ENCODE peak calls at places on chromosomes 2 and 18, in eight cellular contexts. I is Calu3; J is B cell; O is H7; D is mucosa of gallbladder; N is CD4-positive, alpha-beta memory T cell; P is heart left ventricle; Q is activated B cell treated with CpG ODN at 0.5 μM for 24 hours. U is an unnamed sample.

GRCh38 chr18:22509423-22509822 is 91.7 kb upstream of the CTAGE1 start:
- DNase-seq in J (no peak), P (no peak), O (no peak), N (no peak), Q (no peak), I (no peak), D (no peak), U (no peak)

GRCh38 chr2:46181306-46181705 is 115.9 kb upstream of the EPAS1 start:
- DNase-seq in N (no peak), J (no peak), Q (no peak), O (no peak), D (no peak), P (no peak), I (no peak), U (no peak)

GRCh38 chr2:7825591-7826312 is 856.1 kb upstream of the ID2 start:
- DNase-seq in O (no peak), J (no peak), I (peak), P (no peak), Q (no peak), N (no peak), D (no peak), U (no peak)

GRCh38 chr2:238467772-238468171 is 41.0 kb downstream of the ASB1 start:
- DNase-seq in D (no peak), J (no peak), O (no peak), Q (no peak), P (no peak), I (no peak), N (no peak), U (no peak)

GRCh38 chr2:109604597-109604996 is 9.2 kb downstream of the SEPTIN10 start:
- DNase-seq in Q (no peak), I (peak), J (no peak), O (no peak), N (no peak), P (peak), D (no peak), U (no peak)

GRCh38 chr2:108316194-108316880 is 27.6 kb downstream of the SULT1C2 start:
- DNase-seq in D (no peak), N (no peak), I (no peak), O (peak), Q (no peak), J (no peak), P (no peak), U (no peak)

GRCh38 chr18:31857516-31858106 is 85.3 kb downstream of the TRAPPC8 start:
- DNase-seq in I (no peak), D (no peak), N (no peak), Q (no peak), O (no peak), J (no peak), P (no peak), U (no peak)

GRCh38 chr2:75074708-75075107 is 116.3 kb downstream of the POLE4 start:
- DNase-seq in O (no peak), J (no peak), N (no peak), P (no peak), D (no peak), Q (no peak), I (no peak), U (no peak)

GRCh38 chr2:206092297-206092696 is 6.3 kb upstream of the INO80D start:
- DNase-seq in Q (no peak), O (no peak), J (no peak), P (no peak), I (no peak), N (no peak), D (no peak), U (no peak)

GRCh38 chr2:101478561-101479001 is 3.7 kb upstream of the RFX8 start:
- DNase-seq in Q (no peak), I (no peak), J (no peak), O (no peak), N (no peak), D (no peak), P (no peak), U (no peak)

GRCh38 chr18:72544092-72544886 is at the start of gene CBLN2:
- DNase-seq in I (peak), Q (peak), J (no peak), D (peak), O (peak), N (no peak), P (no peak), U (no peak)

GRCh38 chr2:64327510-64328414 is 126.2 kb upstream of the LGALSL start:
- DNase-seq in Q (peak), N (peak), I (peak), P (peak), J (peak), O (peak), D (peak), U (no peak)

GRCh38 chr2:226985227-226985946 is 149.5 kb downstream of the RHBDD1 start:
- DNase-seq in P (no peak), I (peak), O (peak), D (peak), Q (no peak), J (no peak), N (peak), U (no peak)

GRCh38 chr2:9358846-9359245 is 64.5 kb downstream of the ITGB1BP1 start:
- DNase-seq in D (no peak), Q (no peak), P (no peak), J (no peak), N (no peak), I (no peak), O (no peak), U (no peak)

GRCh38 chr2:241940329-241940728 is 70.8 kb downstream of the RTP5 start:
- DNase-seq in O (peak), J (no peak), P (no peak), I (no peak), Q (no peak), N (no peak), D (no peak), U (no peak)

GRCh38 chr18:6294119-6294784 is 120.5 kb downstream of the L3MBTL4 start:
- DNase-seq in Q (no peak), P (no peak), I (no peak), O (no peak), D (no peak), N (no peak), J (no peak), U (no peak)

GRCh38 chr18:38198956-38199355 is 633.4 kb upstream of the CELF4 start:
- DNase-seq in P (no peak), I (no peak), Q (no peak), O (peak), J (no peak), D (no peak), N (no peak), U (no peak)

GRCh38 chr18:48342588-48342987 is 66.6 kb downstream of the ZBTB7C start:
- DNase-seq in D (no peak), P (no peak), Q (no peak), N (no peak), I (no peak), J (no peak), O (no peak), U (no peak)

GRCh38 chr2:7601990-7602389 is 684.8 kb downstream of the RNF144A start:
- DNase-seq in J (no peak), Q (no peak), P (no peak), N (no peak), D (no peak), O (no peak), I (no peak), U (no peak)

GRCh38 chr2:229738024-229738625 is 23.8 kb upstream of the DNER start:
- DNase-seq in P (no peak), J (no peak), Q (no peak), N (no peak), D (no peak), O (no peak), I (no peak), U (no peak)

GRCh38 chr2:19675003-19675629 is 226.7 kb downstream of the TTC32 start:
- DNase-seq in P (no peak), D (no peak), J (no peak), O (no peak), Q (no peak), N (no peak), I (no peak), U (no peak)

GRCh38 chr2:133760366-133760765 is 192.1 kb upstream of the NCKAP5 start:
- DNase-seq in N (no peak), D (no peak), I (no peak), J (no peak), Q (no peak), O (no peak), P (no peak), U (no peak)

GRCh38 chr2:182372661-182373060 is 54.2 kb downstream of the PDE1A start:
- DNase-seq in J (no peak), N (no peak), D (peak), P (peak), Q (no peak), O (no peak), I (peak), U (no peak)

GRCh38 chr2:233964581-233964980 is 47.4 kb downstream of the TRPM8 start:
- DNase-seq in P (no peak), J (no peak), Q (no peak), O (no peak), I (no peak), D (no peak), N (no peak), U (no peak)

GRCh38 chr2:43075054-43075593 is 151.3 kb downstream of the ZFP36L2 start:
- DNase-seq in D (peak), I (peak), O (no peak), Q (no peak), P (peak), J (no peak), N (no peak), U (no peak)

GRCh38 chr2:207133862-207134519 is 31.8 kb downstream of the KLF7 start:
- DNase-seq in I (no peak), J (no peak), Q (no peak), D (peak), N (no peak), P (peak), O (no peak), U (no peak)

GRCh38 chr2:225233234-225233633 is 166.3 kb upstream of the NYAP2 start:
- DNase-seq in J (no peak), D (no peak), N (no peak), P (no peak), I (no peak), Q (no peak), O (no peak), U (no peak)

GRCh38 chr2:185757356-185757755 is 18.8 kb downstream of the FSIP2 start:
- DNase-seq in P (no peak), Q (no peak), D (no peak), O (no peak), I (no peak), N (no peak), J (no peak), U (no peak)

GRCh38 chr2:113164930-113165585 is 8.7 kb upstream of the PSD4 start:
- DNase-seq in I (no peak), P (no peak), D (peak), J (no peak), Q (no peak), N (no peak), O (peak), U (no peak)

GRCh38 chr2:73701968-73702665 is 35.0 kb downstream of the TPRKB start:
- DNase-seq in P (no peak), O (no peak), N (no peak), J (no peak), Q (no peak), D (peak), I (peak), U (no peak)

GRCh38 chr2:150584081-150584480 is 96.6 kb upstream of the RND3 start:
- DNase-seq in P (no peak), J (no peak), D (no peak), O (no peak), Q (no peak), I (no peak), N (no peak), U (no peak)

GRCh38 chr18:59196161-59196560 is 23.8 kb upstream of the GRP start:
- DNase-seq in N (no peak), I (no peak), P (no peak), Q (no peak), J (no peak), D (no peak), O (no peak), U (no peak)

U was measured in effector memory CD4-positive, alpha-beta T cell.